ENCODE peak calls at places on chromosomes 7 and 10, in ten cellular contexts. K is MCF 10A, O is A549, S is WERI-Rb-1, T is Panc1, R is heart left ventricle, G is endodermal cell, A is H1, U is MM.1S, J is WTC11. F is an unnamed sample.

GRCh38 chr10:35379226-35380137 is 43.2 kb downstream of the CCNY start:
- DNase-seq in K (no peak), O (no peak), S (peak), T (no peak), R (peak), G (peak), A (peak), U (no peak), J (peak), F (no peak)

GRCh38 chr10:101968910-101969321 is 87.1 kb downstream of the ARMH3 start:
- DNase-seq in K (no peak), O (no peak), S (no peak), T (no peak), R (no peak), G (no peak), A (no peak), U (peak), J (no peak), F (no peak)

GRCh38 chr7:149725916-149726315 is 47.5 kb downstream of the ZNF467 start:
- DNase-seq in K (no peak), O (no peak), S (no peak), T (no peak), R (no peak), G (no peak), A (no peak), U (no peak), J (no peak), F (no peak)

GRCh38 chr10:124204726-124205125 is 111.3 kb upstream of the CHST15 start:
- DNase-seq in K (no peak), O (no peak), S (no peak), T (no peak), R (no peak), G (no peak), A (peak), U (no peak), J (no peak), F (peak)

GRCh38 chr10:97117372-97117771 is 68.4 kb downstream of the SLIT1 start:
- DNase-seq in K (peak), O (peak), S (peak), T (peak), R (no peak), G (no peak), A (no peak), U (no peak), J (no peak), F (no peak)

GRCh38 chr7:974172-974571 is 1.2 kb downstream of the COX19 start:
- DNase-seq in K (peak), O (no peak), S (no peak), T (no peak), R (no peak), G (no peak), A (no peak), U (no peak), J (no peak), F (no peak)

GRCh38 chr10:21715531-21716195 is 181.6 kb downstream of the MLLT10 start:
- DNase-seq in K (no peak), O (no peak), S (no peak), T (no peak), R (no peak), G (no peak), A (no peak), U (no peak), J (no peak), F (no peak)

GRCh38 chr10:19775286-19775685 is 40.9 kb upstream of the PLXDC2 start:
- DNase-seq in K (no peak), O (no peak), S (no peak), T (no peak), R (no peak), G (no peak), A (no peak), U (no peak), J (no peak), F (no peak)

GRCh38 chr10:13956826-13957225 is 370.1 kb downstream of the PRPF18 start:
- DNase-seq in K (no peak), O (no peak), S (no peak), T (no peak), R (peak), G (peak), A (no peak), U (no peak), J (no peak), F (no peak)
- TF ChIP-seq CTCF in K (no peak), O (no peak), S (no peak), T (peak), R (no peak), G (peak), A (peak), U (no peak), J (no peak), F (peak)

GRCh38 chr10:77890097-77890496 is 36.5 kb downstream of the DLG5 start:
- DNase-seq in K (no peak), O (no peak), S (peak), T (no peak), R (no peak), G (peak), A (peak), U (no peak), J (peak), F (no peak)
- TF ChIP-seq CTCF in K (no peak), O (no peak), S (peak), T (no peak), R (no peak), G (peak), A (peak), U (no peak), J (peak), F (peak)

GRCh38 chr10:64648915-64649314 is 1127.7 kb downstream of the REEP3 start:
- DNase-seq in K (peak), O (no peak), S (peak), T (no peak), R (no peak), G (peak), A (no peak), U (peak), J (peak), F (no peak)
- TF ChIP-seq CTCF in K (no peak), O (no peak), S (peak), T (peak), R (no peak), G (peak), A (no peak), U (no peak), J (no peak), F (peak)

DNA sequence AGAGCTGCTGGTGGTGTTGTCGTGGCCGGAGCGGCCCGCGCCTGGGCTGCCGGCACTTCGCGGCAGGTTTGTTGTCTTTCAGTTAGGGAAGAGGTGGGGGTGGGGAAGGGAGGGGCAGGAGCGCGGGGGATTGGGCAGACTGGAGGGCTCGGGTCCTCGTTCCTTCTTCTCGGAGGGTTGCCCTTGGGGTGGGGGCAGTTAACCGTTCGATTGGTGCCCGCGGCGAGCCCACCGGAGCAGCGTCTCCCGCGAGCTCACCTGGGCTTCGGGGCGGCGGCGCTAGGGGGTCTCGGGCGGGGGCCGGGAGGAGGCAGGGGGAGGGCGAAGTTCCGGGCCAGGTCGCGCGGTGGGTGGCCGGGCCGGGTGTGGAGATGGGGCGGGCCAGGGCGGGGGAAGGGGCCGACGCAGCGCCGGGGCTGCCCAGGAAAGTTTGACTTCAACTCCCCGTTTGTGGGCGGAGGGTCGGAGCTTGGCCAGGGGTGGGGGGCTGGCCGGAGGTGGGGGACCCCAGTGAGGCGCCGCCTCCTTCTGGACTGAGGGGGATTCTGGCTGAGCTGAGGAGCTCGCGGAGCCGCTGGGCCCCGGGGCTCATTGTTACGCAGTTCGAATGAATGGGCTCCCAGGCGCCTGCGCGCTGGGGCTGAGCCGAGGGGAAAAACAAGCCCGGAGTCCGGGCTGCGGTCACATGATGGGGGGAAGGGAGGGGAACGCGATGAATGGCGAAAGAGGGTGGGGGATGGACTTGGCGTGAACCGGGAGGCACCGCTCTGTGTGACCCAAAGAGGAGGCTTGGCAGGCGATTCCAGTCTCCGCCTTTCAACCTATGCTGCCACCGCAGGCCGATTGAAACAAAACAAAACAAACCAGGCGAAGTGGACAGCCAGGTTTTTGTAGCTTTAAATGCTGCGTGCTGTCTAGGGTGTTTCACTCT is 582 bp downstream of the HBP1 start:
- DNase-seq in K (peak), O (peak), S (peak), T (peak), R (peak), G (peak), A (peak), U (peak), J (peak), F (peak)
- TF ChIP-seq CTCF in K (no peak), O (no peak), S (peak), T (no peak), R (no peak), G (no peak), A (no peak), U (peak), J (no peak), F (no peak)

GRCh38 chr7:151688236-151688780 is 168.6 kb upstream of the RHEB start:
- DNase-seq in K (no peak), O (no peak), S (no peak), T (no peak), R (no peak), G (no peak), A (no peak), U (no peak), J (no peak), F (no peak)

GRCh38 chr7:151687523-151688235 is 168.0 kb upstream of the RHEB start:
- DNase-seq in K (peak), O (peak), S (no peak), T (peak), R (peak), G (peak), A (no peak), U (no peak), J (peak), F (no peak)

GRCh38 chr7:151686016-151686766 is 166.5 kb upstream of the RHEB start:
- DNase-seq in K (no peak), O (no peak), S (no peak), T (no peak), R (no peak), G (no peak), A (no peak), U (no peak), J (no peak), F (no peak)

GRCh38 chr7:151684408-151685175 is 164.9 kb upstream of the RHEB start:
- DNase-seq in K (peak), O (no peak), S (no peak), T (no peak), R (no peak), G (no peak), A (no peak), U (no peak), J (no peak), F (no peak)

DNA sequence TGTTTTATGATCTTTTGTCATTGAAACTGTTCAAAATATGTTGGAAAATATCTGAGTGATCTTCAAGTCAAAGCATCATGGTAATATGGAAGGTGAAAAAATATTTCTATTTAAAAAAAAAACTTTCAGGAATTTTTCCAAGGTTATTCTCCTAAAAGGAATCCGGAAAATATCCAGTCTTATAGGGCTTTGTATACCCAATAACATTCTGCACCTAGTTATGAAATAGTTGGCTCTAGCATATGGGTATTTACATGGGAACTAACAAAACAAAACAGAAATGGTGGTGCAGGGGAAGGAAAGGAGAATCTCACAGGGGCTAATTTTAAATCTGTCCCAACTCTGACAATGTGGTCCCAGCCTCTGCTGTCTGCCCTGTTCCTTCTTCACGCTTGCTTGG is 167.1 kb upstream of the RHEB start:
- DNase-seq in K (peak), O (no peak), S (no peak), T (no peak), R (no peak), G (no peak), A (no peak), U (no peak), J (no peak), F (no peak)
- TF ChIP-seq CTCF in K (no peak), O (no peak), S (no peak), T (no peak), R (no peak), G (no peak), A (no peak), U (no peak), J (no peak), F (no peak)

GRCh38 chr7:114419441-114420107 is 5.0 kb downstream of the FOXP2 start:
- DNase-seq in K (no peak), O (no peak), S (no peak), T (no peak), R (no peak), G (no peak), A (no peak), U (no peak), J (no peak), F (no peak)

GRCh38 chr7:114426380-114426779 is 11.8 kb downstream of the FOXP2 start:
- DNase-seq in K (no peak), O (no peak), S (no peak), T (no peak), R (no peak), G (no peak), A (no peak), U (no peak), J (no peak), F (no peak)

GRCh38 chr7:114426824-114427223 is 12.2 kb downstream of the FOXP2 start:
- DNase-seq in K (peak), O (no peak), S (no peak), T (no peak), R (no peak), G (no peak), A (no peak), U (peak), J (no peak), F (no peak)

GRCh38 chr7:114423218-114423496 is 8.5 kb downstream of the FOXP2 start:
- DNase-seq in K (no peak), O (no peak), S (no peak), T (no peak), R (no peak), G (no peak), A (no peak), U (peak), J (no peak), F (no peak)

GRCh38 chr7:114422478-114423217 is 8.0 kb downstream of the FOXP2 start:
- DNase-seq in K (peak), O (no peak), S (no peak), T (no peak), R (no peak), G (no peak), A (no peak), U (no peak), J (no peak), F (no peak)
- TF ChIP-seq CTCF in K (peak), O (no peak), S (peak), T (peak), R (no peak), G (peak), A (peak), U (peak), J (peak), F (peak)